ENCODE peak calls at places on chromosomes 2 and 18, in seven cellular contexts. Y is LoVo; B is RWPE1; Q is KG1; L is M059J; G is stimulated activated CD4-positive, alpha-beta T cell treated with anti-CD3 and anti-CD28 coated beads, Interleukin-1b, Interleukin-23, amount 100 ng/mL, for 24 hours; N is AG09309. M is an unnamed sample.

GRCh38 chr2:119463136-119463535 is 31.5 kb downstream of the TMEM37 start:
- DNase-seq in G (no peak), B (no peak), Y (no peak), L (peak), Q (no peak), N (no peak), M (peak)

GRCh38 chr2:108643450-108643849 is 75.8 kb upstream of the RANBP2 start:
- DNase-seq in Y (no peak), N (no peak), B (no peak), Q (no peak), L (no peak), G (no peak), M (no peak)

GRCh38 chr2:218748795-218749429 is 33.0 kb upstream of the CYP27A1 start:
- DNase-seq in Y (no peak), Q (no peak), N (no peak), B (no peak), L (no peak), G (no peak), M (no peak)

GRCh38 chr2:118622931-118623330 is 224.5 kb downstream of the EN1 start:
- DNase-seq in Y (no peak), Q (no peak), L (no peak), G (no peak), N (no peak), B (no peak), M (no peak)

GRCh38 chr2:42031783-42032620 is 15.8 kb upstream of the PKDCC start:
- DNase-seq in Q (no peak), L (no peak), N (no peak), G (no peak), B (no peak), Y (no peak), M (no peak)

GRCh38 chr2:24909555-24910177 is 10.4 kb downstream of the ADCY3 start:
- DNase-seq in L (peak), G (no peak), N (peak), Q (no peak), Y (no peak), B (no peak), M (no peak)

GRCh38 chr2:98637401-98638144 is 29.2 kb downstream of the UNC50 start:
- DNase-seq in Y (no peak), B (no peak), N (no peak), G (no peak), L (no peak), Q (no peak), M (no peak)

GRCh38 chr2:156352911-156353310 is 20.4 kb upstream of the NR4A2 start:
- DNase-seq in N (no peak), B (no peak), G (no peak), L (no peak), Y (no peak), Q (no peak), M (no peak)

GRCh38 chr2:38432827-38433606 is 55.9 kb upstream of the ATL2 start:
- DNase-seq in Q (no peak), L (peak), N (no peak), B (no peak), Y (no peak), G (no peak), M (no peak)

GRCh38 chr2:75608684-75609333 is 37.8 kb upstream of the MRPL19 start:
- DNase-seq in B (peak), N (no peak), L (peak), G (peak), Y (peak), Q (peak), M (peak)

GRCh38 chr2:202908186-202908585 is 3.3 kb downstream of the WDR12 start:
- DNase-seq in G (no peak), Y (no peak), B (no peak), Q (no peak), N (no peak), L (no peak), M (no peak)

GRCh38 chr2:232886632-232887031 is 16.6 kb downstream of the SNORC start:
- DNase-seq in Y (no peak), N (no peak), L (no peak), G (no peak), Q (no peak), B (no peak), M (no peak)

GRCh38 chr2:151774506-151774905 is 40.2 kb upstream of the NEB start:
- DNase-seq in B (peak), N (peak), Q (no peak), G (no peak), L (peak), Y (peak), M (peak)

GRCh38 chr2:16851131-16851530 is 185.5 kb upstream of the CYRIA start:
- DNase-seq in Q (no peak), B (no peak), Y (no peak), N (no peak), L (no peak), G (no peak), M (no peak)

GRCh38 chr2:216698895-216699294 is 3.5 kb upstream of the IGFBP5 start:
- DNase-seq in N (peak), B (peak), Q (peak), G (no peak), L (peak), Y (peak), M (peak)

GRCh38 chr2:70647873-70648481 is 94.4 kb upstream of the TGFA start:
- DNase-seq in L (peak), G (peak), N (peak), B (peak), Q (peak), Y (peak), M (peak)

GRCh38 chr2:216179015-216179414 is 69.9 kb downstream of the XRCC5 start:
- DNase-seq in G (no peak), Q (no peak), Y (no peak), L (no peak), B (no peak), N (no peak), M (no peak)

GRCh38 chr2:166609183-166609959 is 115.3 kb upstream of the SCN7A start:
- DNase-seq in B (no peak), N (no peak), L (no peak), Q (no peak), G (no peak), Y (no peak), M (no peak)

GRCh38 chr2:46351388-46352141 is 54.4 kb downstream of the EPAS1 start:
- DNase-seq in Q (no peak), L (no peak), N (no peak), B (no peak), Y (no peak), G (peak), M (no peak)

GRCh38 chr2:207394812-207395534 is 134.8 kb upstream of the CREB1 start:
- DNase-seq in Y (peak), B (peak), N (peak), Q (no peak), G (no peak), L (peak), M (peak)

GRCh38 chr18:79900610-79901570 is 50.6 kb downstream of the SLC66A2 start:
- DNase-seq in L (no peak), Q (no peak), N (no peak), B (no peak), Y (no peak), G (no peak), M (no peak)

GRCh38 chr18:36634573-36635216 is 194.1 kb downstream of the TPGS2 start:
- DNase-seq in B (peak), L (peak), Y (no peak), G (no peak), Q (no peak), N (no peak), M (peak)

GRCh38 chr18:33579868-33580205 is 1.8 kb downstream of the ASXL3 start:
- DNase-seq in G (no peak), Q (no peak), L (no peak), Y (no peak), B (no peak), N (no peak), M (no peak)

GRCh38 chr2:45275806-45276205 is 266.6 kb upstream of the SIX2 start:
- DNase-seq in N (no peak), B (peak), Y (no peak), G (no peak), L (peak), Q (no peak), M (peak)

GRCh38 chr18:44685296-44685695 is 4.6 kb downstream of the SETBP1 start:
- DNase-seq in N (no peak), G (no peak), Y (no peak), Q (no peak), L (no peak), B (no peak), M (no peak)

GRCh38 chr18:8350628-8351027 is 258.6 kb upstream of the RAB12 start:
- DNase-seq in N (no peak), G (no peak), L (no peak), B (no peak), Y (no peak), Q (no peak), M (no peak)

GRCh38 chr18:61173579-61173978 is 159.7 kb upstream of the CDH20 start:
- DNase-seq in G (no peak), N (no peak), L (no peak), Y (no peak), B (peak), Q (no peak), M (no peak)

M was measured in bronchial epithelial cell.